ENCODE peak calls at places on chromosomes 3 and 15, in five cellular contexts. One of them, this sample, is unnamed.

GRCh38 chr15:25780479-25781255 is 82.5 kb downstream of the ATP10A start:
- DNase-seq in H54: no peak
- DNase-seq in HuH-7: no peak
- DNase-seq in AG09319: no peak
- DNase-seq in SHP77: no peak
- DNase-seq in this sample: no peak

GRCh38 chr3:184471439-184471838 is 90.1 kb upstream of the EPHB3 start:
- DNase-seq in H54: no peak
- DNase-seq in AG09319: no peak
- DNase-seq in HuH-7: no peak
- DNase-seq in SHP77: no peak
- DNase-seq in this sample: peak

GRCh38 chr3:47577583-47578118 is 1.0 kb downstream of the CSPG5 start:
- DNase-seq in SHP77: no peak
- DNase-seq in HuH-7: no peak
- DNase-seq in AG09319: no peak
- DNase-seq in H54: no peak
- DNase-seq in this sample: peak

GRCh38 chr3:135528638-135529037 is 436.9 kb upstream of the PPP2R3A start:
- DNase-seq in SHP77: no peak
- DNase-seq in H54: no peak
- DNase-seq in HuH-7: no peak
- DNase-seq in AG09319: no peak
- DNase-seq in this sample: no peak

GRCh38 chr3:49554639-49555265 is 475 bp downstream of the BSN start:
- DNase-seq in AG09319: no peak
- DNase-seq in H54: peak
- DNase-seq in HuH-7: peak
- DNase-seq in SHP77: no peak
- DNase-seq in this sample: peak

GRCh38 chr3:32951410-32951811 is at the start of gene CCR4:
- DNase-seq in AG09319: no peak
- DNase-seq in SHP77: no peak
- DNase-seq in HuH-7: no peak
- DNase-seq in H54: no peak
- DNase-seq in this sample: peak

GRCh38 chr3:112675349-112675748 is 34.4 kb upstream of the CCDC80 start:
- DNase-seq in HuH-7: no peak
- DNase-seq in H54: no peak
- DNase-seq in SHP77: no peak
- DNase-seq in AG09319: no peak
- DNase-seq in this sample: no peak

GRCh38 chr3:57112206-57112605 is 51.7 kb downstream of the SPATA12 start:
- DNase-seq in HuH-7: peak
- DNase-seq in SHP77: peak
- DNase-seq in AG09319: no peak
- DNase-seq in H54: no peak
- DNase-seq in this sample: no peak

GRCh38 chr3:126355251-126355650 is 2.0 kb downstream of the KLF15 start:
- DNase-seq in HuH-7: peak
- DNase-seq in H54: no peak
- DNase-seq in SHP77: no peak
- DNase-seq in AG09319: no peak
- DNase-seq in this sample: peak

GRCh38 chr3:39809995-39810595 is 686 bp downstream of the MYRIP start:
- DNase-seq in HuH-7: no peak
- DNase-seq in AG09319: no peak
- DNase-seq in SHP77: no peak
- DNase-seq in H54: no peak
- DNase-seq in this sample: peak

GRCh38 chr15:33194237-33194636 is 277 bp downstream of the FMN1 start:
- DNase-seq in H54: no peak
- DNase-seq in AG09319: no peak
- DNase-seq in SHP77: no peak
- DNase-seq in HuH-7: no peak
- DNase-seq in this sample: peak